ENCODE peak calls at places on chromosomes 1 and 21, in ten cellular contexts. K is stomach, V is vagina, S is ovary, C is psoas muscle, Q is endothelial cell, M is WTC11, T is Peyer's patch, J is chondrocyte, Y is right lobe of liver. B is an unnamed sample.

GRCh38 chr1:95888877-95889799 is 655.1 kb downstream of the RWDD3 start:
- DNase-seq in T (no peak), S (no peak), C (no peak), K (no peak), J (no peak), V (no peak), M (no peak), Y (no peak), Q (no peak), B (no peak)

GRCh38 chr1:89844236-89844807 is 23.5 kb downstream of the LRRC8D start:
- DNase-seq in S (no peak), M (no peak), V (no peak), T (no peak), K (no peak), Q (no peak), Y (no peak), C (no peak), J (no peak), B (no peak)

GRCh38 chr1:153375511-153375910 is at the start of gene S100A12:
- DNase-seq in C (no peak), Q (no peak), J (no peak), S (no peak), K (no peak), T (no peak), V (no peak), Y (no peak), M (no peak), B (no peak)

GRCh38 chr1:25610822-25611630 is 5.6 kb upstream of the MAN1C1 start:
- DNase-seq in M (no peak), Y (no peak), V (peak; percentile 42), J (no peak), S (no peak), T (no peak), C (no peak), Q (no peak), K (no peak), B (no peak)

GRCh38 chr1:165034136-165034535 is 322.4 kb downstream of the LMX1A start:
- DNase-seq in M (no peak), J (no peak), V (no peak), K (no peak), C (no peak), T (no peak), Y (no peak), Q (no peak), S (no peak), B (no peak)

GRCh38 chr1:172801923-172802322 is 143.0 kb downstream of the FASLG start:
- DNase-seq in C (no peak), Q (no peak), J (no peak), S (no peak), V (no peak), K (no peak), Y (no peak), M (no peak), T (no peak), B (no peak)

GRCh38 chr1:116310172-116310571 is 62.9 kb upstream of the ATP1A1 start:
- DNase-seq in M (no peak), J (no peak), S (no peak), Q (no peak), K (no peak), C (no peak), Y (no peak), V (no peak), T (no peak), B (no peak)

GRCh38 chr1:183454377-183454776 is 17.9 kb upstream of the SMG7 start:
- DNase-seq in M (no peak), Q (no peak), K (no peak), T (no peak), V (no peak), J (no peak), C (no peak), S (no peak), Y (no peak), B (no peak)

GRCh38 chr1:13893456-13893855 is 193.5 kb downstream of the PRDM2 start:
- DNase-seq in V (no peak), K (no peak), Y (no peak), Q (no peak), C (no peak), T (no peak), J (no peak), M (no peak), S (peak; percentile 29), B (no peak)

GRCh38 chr1:229363723-229364122 is 20.9 kb upstream of the CCSAP start:
- DNase-seq in Y (no peak), K (no peak), S (no peak), V (no peak), C (no peak), T (no peak), Q (no peak), J (no peak), M (no peak), B (no peak)

GRCh38 chr1:2466834-2467554 is 9.1 kb upstream of the PLCH2 start:
- DNase-seq in C (no peak), S (no peak), T (no peak), M (peak; percentile 71), J (no peak), Q (peak; percentile 47), Y (no peak), V (no peak), K (no peak), B (no peak)

GRCh38 chr1:41891403-41891896 is 27.3 kb downstream of the HIVEP3 start:
- DNase-seq in Y (no peak), S (no peak), T (peak; percentile 60), K (peak; percentile 41), C (no peak), Q (no peak), V (peak; percentile 67), M (no peak), J (no peak), B (peak; percentile 39)

GRCh38 chr1:154186177-154186576 is 5.7 kb downstream of the TPM3 start:
- DNase-seq in M (peak; percentile 76), Y (no peak), K (peak; percentile 81), V (no peak), C (peak; percentile 49), Q (peak; percentile 70), T (peak; percentile 58), J (no peak), S (no peak), B (peak; percentile 23)

GRCh38 chr1:225911207-225912130 is 12.6 kb downstream of the PYCR2 start:
- DNase-seq in Y (peak; percentile 78), C (peak; percentile 70), Q (peak; percentile 82), T (peak; percentile 84), S (peak; percentile 72), J (peak; percentile 72), K (peak; percentile 78), M (peak; percentile 84), V (no peak), B (peak; percentile 66)

GRCh38 chr1:110243146-110243545 is 33.0 kb downstream of the KCNC4 start:
- DNase-seq in T (peak; percentile 19), M (no peak), J (no peak), C (no peak), Y (no peak), S (no peak), V (no peak), Q (no peak), K (no peak), B (no peak)

GRCh38 chr1:21539933-21540332 is 30.7 kb downstream of the ALPL start:
- DNase-seq in M (peak; percentile 79), Y (peak; percentile 82), S (no peak), J (no peak), V (no peak), K (peak; percentile 36), T (no peak), Q (peak; percentile 61), C (no peak), B (no peak)
- TF ChIP-seq CTCF in M (peak; percentile 55), Y (peak; percentile 51), S (no peak), J (peak; percentile 50), V (no peak), K (no peak), T (no peak), Q (no peak), C (no peak), B (no peak)

GRCh38 chr1:235599536-235599935 is 50.0 kb downstream of the GNG4 start:
- DNase-seq in Q (no peak), S (no peak), C (no peak), J (no peak), V (no peak), T (no peak), M (no peak), K (no peak), Y (peak; percentile 5), B (no peak)

GRCh38 chr1:235595079-235595478 is 54.5 kb downstream of the GNG4 start:
- DNase-seq in M (no peak), S (no peak), K (no peak), J (peak; percentile 44), T (no peak), C (no peak), Y (no peak), Q (no peak), V (no peak), B (no peak)

GRCh38 chr1:235601087-235601486 is 48.5 kb downstream of the GNG4 start:
- DNase-seq in S (no peak), Q (peak; percentile 20), Y (peak; percentile 46), V (no peak), T (no peak), C (no peak), J (peak; percentile 34), M (peak; percentile 70), K (peak; percentile 27), B (no peak)

DNA sequence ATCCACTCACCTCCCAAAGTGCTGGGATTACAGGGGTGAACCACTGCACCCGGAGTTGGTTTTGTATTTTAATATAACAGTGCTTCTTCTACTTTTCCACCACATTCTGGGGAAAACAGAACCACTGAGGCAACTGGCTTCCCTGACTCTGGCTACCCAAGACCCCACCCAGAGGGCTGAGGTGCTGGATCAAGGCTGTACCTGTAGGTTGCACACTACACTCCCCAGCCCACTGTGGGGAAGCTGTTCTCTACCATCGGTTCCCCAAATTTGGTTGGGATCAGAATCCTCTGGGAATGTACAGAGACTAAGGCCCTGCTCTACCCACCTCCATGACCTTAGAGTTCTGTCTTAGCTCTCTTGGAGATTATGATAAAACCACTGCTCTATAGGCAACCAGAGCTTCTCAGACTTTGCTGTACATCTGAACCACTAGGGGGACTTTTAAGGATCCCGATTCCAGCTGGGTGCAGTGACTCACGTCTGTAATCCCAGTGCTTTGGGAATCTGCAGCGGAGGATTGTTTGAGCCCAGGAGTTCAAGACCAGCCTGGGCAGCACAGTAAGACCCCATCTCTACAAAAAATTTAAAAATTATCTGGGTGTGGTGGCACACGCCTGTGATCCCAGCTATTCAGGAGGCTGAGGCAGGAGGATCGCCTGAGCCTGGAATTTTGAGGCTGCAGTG is 51.6 kb downstream of the GNG4 start:
- DNase-seq in T (no peak), S (no peak), J (peak; percentile 51), K (no peak), Q (no peak), V (no peak), M (no peak), C (no peak), Y (no peak), B (no peak)
- TF ChIP-seq CTCF in T (peak; percentile 51), S (no peak), J (peak; percentile 73), K (no peak), Q (peak; percentile 33), V (no peak), M (no peak), C (no peak), Y (peak; percentile 7), B (no peak)

GRCh38 chr1:8031176-8031785 is 5.2 kb upstream of the ERRFI1 start:
- DNase-seq in Y (no peak), Q (no peak), V (no peak), C (no peak), J (no peak), S (peak; percentile 53), M (no peak), T (no peak), K (no peak), B (no peak)
- TF ChIP-seq CTCF in Y (peak; percentile 80), Q (peak; percentile 74), V (peak; percentile 34), C (peak; percentile 78), J (peak; percentile 97), S (peak; percentile 88), M (peak; percentile 30), T (peak; percentile 73), K (no peak), B (no peak)

GRCh38 chr21:34979383-34979782 is 69.7 kb downstream of the RUNX1 start:
- DNase-seq in C (no peak), M (no peak), Q (no peak), Y (no peak), J (no peak), T (no peak), V (no peak), K (no peak), S (no peak), B (no peak)
- TF ChIP-seq CTCF in C (no peak), M (no peak), Q (no peak), Y (no peak), J (no peak), T (no peak), V (no peak), K (no peak), S (no peak), B (no peak)